ENCODE peak calls at places on chromosomes 13 and 19, in ten cellular contexts. One of them, this sample, is unnamed.

GRCh38 chr19:34932494-34932893 is 5.8 kb downstream of the ZNF30 start:
- DNase-seq in IMR-90: no peak
- DNase-seq in uterus: no peak
- DNase-seq in adrenal gland: no peak
- DNase-seq in right lobe of liver: no peak
- DNase-seq in ovary: no peak
- DNase-seq in heart left ventricle: no peak
- DNase-seq in Peyer's patch: no peak
- DNase-seq in HepG2: no peak
- DNase-seq in transverse colon: no peak
- DNase-seq in this sample: no peak

GRCh38 chr13:112688560-112689497 is 1.0 kb upstream of the ATP11A start:
- DNase-seq in Peyer's patch: peak
- DNase-seq in uterus: no peak
- DNase-seq in HepG2: peak
- DNase-seq in ovary: peak
- DNase-seq in transverse colon: peak
- DNase-seq in IMR-90: no peak
- DNase-seq in right lobe of liver: no peak
- DNase-seq in heart left ventricle: no peak
- DNase-seq in adrenal gland: peak
- DNase-seq in this sample: peak

GRCh38 chr19:44819246-44819832 is 10.4 kb downstream of the BCAM start:
- DNase-seq in ovary: no peak
- DNase-seq in IMR-90: no peak
- DNase-seq in transverse colon: no peak
- DNase-seq in HepG2: no peak
- DNase-seq in uterus: no peak
- DNase-seq in adrenal gland: no peak
- DNase-seq in right lobe of liver: no peak
- DNase-seq in Peyer's patch: no peak
- DNase-seq in heart left ventricle: no peak
- DNase-seq in this sample: no peak

GRCh38 chr13:51222510-51223283 is 499 bp downstream of the FAM124A start:
- DNase-seq in Peyer's patch: no peak
- DNase-seq in right lobe of liver: no peak
- DNase-seq in uterus: no peak
- DNase-seq in IMR-90: no peak
- DNase-seq in HepG2: no peak
- DNase-seq in ovary: no peak
- DNase-seq in heart left ventricle: no peak
- DNase-seq in transverse colon: no peak
- DNase-seq in adrenal gland: no peak
- DNase-seq in this sample: no peak

GRCh38 chr19:34838248-34838647 is 65.2 kb upstream of the ZNF599 start:
- DNase-seq in HepG2: peak
- DNase-seq in Peyer's patch: no peak
- DNase-seq in ovary: no peak
- DNase-seq in IMR-90: no peak
- DNase-seq in adrenal gland: no peak
- DNase-seq in transverse colon: no peak
- DNase-seq in uterus: no peak
- DNase-seq in heart left ventricle: no peak
- DNase-seq in right lobe of liver: no peak
- DNase-seq in this sample: no peak

GRCh38 chr19:8654591-8655339 is 24.3 kb downstream of the NFILZ start:
- DNase-seq in transverse colon: peak
- DNase-seq in ovary: peak
- DNase-seq in heart left ventricle: peak
- DNase-seq in Peyer's patch: no peak
- DNase-seq in IMR-90: peak
- DNase-seq in adrenal gland: peak
- DNase-seq in HepG2: no peak
- DNase-seq in uterus: peak
- DNase-seq in right lobe of liver: peak
- DNase-seq in this sample: peak

GRCh38 chr19:17775245-17775927 is 19.6 kb upstream of the B3GNT3 start:
- DNase-seq in adrenal gland: peak
- DNase-seq in ovary: no peak
- DNase-seq in heart left ventricle: no peak
- DNase-seq in right lobe of liver: no peak
- DNase-seq in transverse colon: peak
- DNase-seq in uterus: no peak
- DNase-seq in Peyer's patch: peak
- DNase-seq in IMR-90: peak
- DNase-seq in HepG2: peak
- DNase-seq in this sample: no peak

GRCh38 chr19:45356760-45357444 is 13.5 kb downstream of the ERCC2 start:
- DNase-seq in ovary: no peak
- DNase-seq in uterus: no peak
- DNase-seq in right lobe of liver: no peak
- DNase-seq in heart left ventricle: no peak
- DNase-seq in transverse colon: no peak
- DNase-seq in adrenal gland: no peak
- DNase-seq in HepG2: no peak
- DNase-seq in Peyer's patch: no peak
- DNase-seq in IMR-90: no peak
- DNase-seq in this sample: no peak

GRCh38 chr13:113390874-113391497 is 27.1 kb upstream of the GRTP1 start:
- DNase-seq in right lobe of liver: no peak
- DNase-seq in HepG2: no peak
- DNase-seq in adrenal gland: no peak
- DNase-seq in heart left ventricle: no peak
- DNase-seq in IMR-90: no peak
- DNase-seq in transverse colon: no peak
- DNase-seq in uterus: no peak
- DNase-seq in ovary: no peak
- DNase-seq in Peyer's patch: no peak
- DNase-seq in this sample: no peak

GRCh38 chr13:76231522-76232167 is 595.5 kb downstream of the LMO7 start:
- DNase-seq in right lobe of liver: no peak
- DNase-seq in IMR-90: no peak
- DNase-seq in ovary: no peak
- DNase-seq in heart left ventricle: no peak
- DNase-seq in transverse colon: no peak
- DNase-seq in HepG2: no peak
- DNase-seq in adrenal gland: no peak
- DNase-seq in uterus: no peak
- DNase-seq in Peyer's patch: no peak
- DNase-seq in this sample: no peak

GRCh38 chr13:79749985-79750551 is 269.1 kb downstream of the NDFIP2 start:
- DNase-seq in ovary: peak
- DNase-seq in adrenal gland: peak
- DNase-seq in transverse colon: peak
- DNase-seq in right lobe of liver: no peak
- DNase-seq in HepG2: no peak
- DNase-seq in uterus: peak
- DNase-seq in Peyer's patch: peak
- DNase-seq in heart left ventricle: no peak
- DNase-seq in IMR-90: peak
- DNase-seq in this sample: peak

GRCh38 chr13:40230833-40231266 is 435.6 kb downstream of the FOXO1 start:
- DNase-seq in Peyer's patch: no peak
- DNase-seq in ovary: no peak
- DNase-seq in transverse colon: no peak
- DNase-seq in uterus: no peak
- DNase-seq in right lobe of liver: no peak
- DNase-seq in adrenal gland: peak
- DNase-seq in IMR-90: no peak
- DNase-seq in heart left ventricle: no peak
- DNase-seq in HepG2: no peak
- DNase-seq in this sample: no peak

GRCh38 chr13:40794414-40795368 is 5.3 kb downstream of the SLC25A15 start:
- DNase-seq in heart left ventricle: no peak
- DNase-seq in right lobe of liver: peak
- DNase-seq in IMR-90: no peak
- DNase-seq in adrenal gland: no peak
- DNase-seq in HepG2: no peak
- DNase-seq in Peyer's patch: no peak
- DNase-seq in transverse colon: no peak
- DNase-seq in ovary: no peak
- DNase-seq in uterus: no peak
- DNase-seq in this sample: no peak

GRCh38 chr19:41904118-41904870 is 21.3 kb downstream of the ARHGEF1 start:
- DNase-seq in Peyer's patch: no peak
- DNase-seq in transverse colon: peak
- DNase-seq in ovary: no peak
- DNase-seq in uterus: no peak
- DNase-seq in heart left ventricle: no peak
- DNase-seq in right lobe of liver: no peak
- DNase-seq in IMR-90: no peak
- DNase-seq in HepG2: peak
- DNase-seq in adrenal gland: no peak
- DNase-seq in this sample: peak

GRCh38 chr13:113915012-113915763 is 51.3 kb upstream of the GAS6 start:
- DNase-seq in right lobe of liver: no peak
- DNase-seq in uterus: peak
- DNase-seq in IMR-90: no peak
- DNase-seq in HepG2: no peak
- DNase-seq in Peyer's patch: no peak
- DNase-seq in ovary: peak
- DNase-seq in heart left ventricle: no peak
- DNase-seq in transverse colon: no peak
- DNase-seq in adrenal gland: no peak
- DNase-seq in this sample: no peak

GRCh38 chr19:2547033-2547680 is 71.2 kb downstream of the GADD45B start:
- DNase-seq in HepG2: peak
- DNase-seq in IMR-90: no peak
- DNase-seq in adrenal gland: no peak
- DNase-seq in heart left ventricle: no peak
- DNase-seq in right lobe of liver: no peak
- DNase-seq in uterus: no peak
- DNase-seq in Peyer's patch: no peak
- DNase-seq in ovary: no peak
- DNase-seq in transverse colon: no peak
- DNase-seq in this sample: no peak

GRCh38 chr19:2543463-2544442 is 67.8 kb downstream of the GADD45B start:
- DNase-seq in HepG2: peak
- DNase-seq in Peyer's patch: peak
- DNase-seq in heart left ventricle: peak
- DNase-seq in ovary: peak
- DNase-seq in IMR-90: peak
- DNase-seq in right lobe of liver: peak
- DNase-seq in uterus: peak
- DNase-seq in adrenal gland: peak
- DNase-seq in transverse colon: peak
- DNase-seq in this sample: peak

GRCh38 chr19:2546128-2547032 is 70.5 kb downstream of the GADD45B start:
- DNase-seq in adrenal gland: peak
- DNase-seq in HepG2: peak
- DNase-seq in Peyer's patch: peak
- DNase-seq in uterus: peak
- DNase-seq in IMR-90: no peak
- DNase-seq in ovary: peak
- DNase-seq in right lobe of liver: peak
- DNase-seq in transverse colon: peak
- DNase-seq in heart left ventricle: peak
- DNase-seq in this sample: peak

GRCh38 chr19:2542341-2543069 is 66.6 kb downstream of the GADD45B start:
- DNase-seq in transverse colon: peak
- DNase-seq in adrenal gland: peak
- DNase-seq in uterus: no peak
- DNase-seq in Peyer's patch: peak
- DNase-seq in right lobe of liver: no peak
- DNase-seq in IMR-90: peak
- DNase-seq in HepG2: peak
- DNase-seq in heart left ventricle: no peak
- DNase-seq in ovary: no peak
- DNase-seq in this sample: no peak

GRCh38 chr19:2544576-2545415 is 68.9 kb downstream of the GADD45B start:
- DNase-seq in right lobe of liver: peak
- DNase-seq in uterus: no peak
- DNase-seq in heart left ventricle: no peak
- DNase-seq in adrenal gland: no peak
- DNase-seq in Peyer's patch: no peak
- DNase-seq in HepG2: no peak
- DNase-seq in ovary: peak
- DNase-seq in transverse colon: no peak
- DNase-seq in IMR-90: no peak
- DNase-seq in this sample: no peak
- TF ChIP-seq POLR2A in right lobe of liver: no peak
- TF ChIP-seq POLR2A in uterus: no peak
- TF ChIP-seq POLR2A in heart left ventricle: no peak
- TF ChIP-seq POLR2A in adrenal gland: no peak
- TF ChIP-seq POLR2A in Peyer's patch: no peak
- TF ChIP-seq POLR2A in HepG2: no peak
- TF ChIP-seq POLR2A in ovary: no peak
- TF ChIP-seq POLR2A in transverse colon: no peak
- TF ChIP-seq POLR2A in IMR-90: no peak
- TF ChIP-seq POLR2A in this sample: no peak

GRCh38 chr13:46633416-46633815 is 80.4 kb downstream of the LRCH1 start:
- DNase-seq in right lobe of liver: no peak
- DNase-seq in ovary: no peak
- DNase-seq in heart left ventricle: no peak
- DNase-seq in transverse colon: no peak
- DNase-seq in IMR-90: peak
- DNase-seq in HepG2: peak
- DNase-seq in uterus: no peak
- DNase-seq in adrenal gland: no peak
- DNase-seq in Peyer's patch: no peak
- DNase-seq in this sample: no peak
- H3K27ac ChIP-seq in right lobe of liver: no peak
- H3K27ac ChIP-seq in ovary: no peak
- H3K27ac ChIP-seq in heart left ventricle: peak
- H3K27ac ChIP-seq in transverse colon: no peak
- H3K27ac ChIP-seq in IMR-90: peak
- H3K27ac ChIP-seq in HepG2: no peak
- H3K27ac ChIP-seq in uterus: no peak
- H3K27ac ChIP-seq in adrenal gland: no peak
- H3K27ac ChIP-seq in Peyer's patch: no peak
- H3K27ac ChIP-seq in this sample: no peak

GRCh38 chr19:37317403-37318209 is 53.3 kb upstream of the ZNF527 start:
- DNase-seq in heart left ventricle: peak
- DNase-seq in IMR-90: peak
- DNase-seq in right lobe of liver: peak
- DNase-seq in uterus: peak
- DNase-seq in HepG2: peak
- DNase-seq in adrenal gland: peak
- DNase-seq in Peyer's patch: peak
- DNase-seq in ovary: peak
- DNase-seq in transverse colon: peak
- DNase-seq in this sample: peak
- TF ChIP-seq POLR2A in heart left ventricle: peak
- TF ChIP-seq POLR2A in IMR-90: peak
- TF ChIP-seq POLR2A in right lobe of liver: peak
- TF ChIP-seq POLR2A in uterus: peak
- TF ChIP-seq POLR2A in HepG2: peak
- TF ChIP-seq POLR2A in adrenal gland: peak
- TF ChIP-seq POLR2A in Peyer's patch: peak
- TF ChIP-seq POLR2A in ovary: peak
- TF ChIP-seq POLR2A in transverse colon: peak
- TF ChIP-seq POLR2A in this sample: peak

DNA sequence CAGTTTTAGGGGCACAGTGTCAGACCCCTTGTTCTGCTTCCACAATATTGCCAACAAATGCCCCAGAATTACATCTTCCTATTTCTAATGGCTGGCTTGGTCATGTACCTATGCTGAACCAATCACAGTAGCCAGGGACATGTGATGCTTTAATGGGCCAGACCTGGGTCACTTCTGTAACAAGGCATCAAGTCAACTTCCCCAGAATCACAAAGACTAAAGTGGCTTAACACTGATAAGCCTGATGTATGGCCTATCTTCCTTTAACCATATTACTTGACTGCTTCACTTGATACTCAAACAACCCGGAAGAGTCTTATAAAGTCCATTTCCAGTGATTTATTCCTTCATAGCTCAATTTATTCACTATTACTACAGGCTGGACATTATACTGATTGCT is 19.6 kb downstream of the LNX2 start:
- DNase-seq in adrenal gland: no peak
- DNase-seq in Peyer's patch: no peak
- DNase-seq in right lobe of liver: no peak
- DNase-seq in transverse colon: no peak
- DNase-seq in ovary: no peak
- DNase-seq in HepG2: no peak
- DNase-seq in uterus: no peak
- DNase-seq in IMR-90: no peak
- DNase-seq in heart left ventricle: no peak
- DNase-seq in this sample: no peak
- H3K27ac ChIP-seq in adrenal gland: no peak
- H3K27ac ChIP-seq in Peyer's patch: no peak
- H3K27ac ChIP-seq in right lobe of liver: no peak
- H3K27ac ChIP-seq in transverse colon: no peak
- H3K27ac ChIP-seq in ovary: no peak
- H3K27ac ChIP-seq in HepG2: no peak
- H3K27ac ChIP-seq in uterus: no peak
- H3K27ac ChIP-seq in IMR-90: no peak
- H3K27ac ChIP-seq in heart left ventricle: peak
- H3K27ac ChIP-seq in this sample: no peak

This sample was measured in body of pancreas.